ENCODE peak calls at places on chromosome 18, in six cellular contexts. One of them, this sample, is unnamed.

GRCh38 chr18:36352384-36352783 is 54.9 kb downstream of the FHOD3 start:
- DNase-seq in tibial artery: peak; percentile 73
- DNase-seq in esophagus muscularis mucosa: peak; percentile 89
- DNase-seq in thoracic aorta: peak; percentile 33
- DNase-seq in hepatocyte: peak; percentile 57
- DNase-seq in CD8-positive, alpha-beta T cell: no peak
- DNase-seq in this sample: no peak

GRCh38 chr18:35029770-35030169 is 11.4 kb upstream of the MAPRE2 start:
- DNase-seq in hepatocyte: no peak
- DNase-seq in thoracic aorta: no peak
- DNase-seq in CD8-positive, alpha-beta T cell: no peak
- DNase-seq in tibial artery: no peak
- DNase-seq in esophagus muscularis mucosa: no peak
- DNase-seq in this sample: no peak

GRCh38 chr18:10140928-10141327 is 227.1 kb downstream of the VAPA start:
- DNase-seq in CD8-positive, alpha-beta T cell: no peak
- DNase-seq in thoracic aorta: no peak
- DNase-seq in hepatocyte: peak; percentile 81
- DNase-seq in tibial artery: no peak
- DNase-seq in esophagus muscularis mucosa: no peak
- DNase-seq in this sample: no peak

GRCh38 chr18:33010149-33010548 is 237.3 kb upstream of the KLHL14 start:
- DNase-seq in CD8-positive, alpha-beta T cell: no peak
- DNase-seq in esophagus muscularis mucosa: no peak
- DNase-seq in thoracic aorta: no peak
- DNase-seq in tibial artery: no peak
- DNase-seq in hepatocyte: no peak
- DNase-seq in this sample: no peak

GRCh38 chr18:35267809-35268208 is 22.2 kb downstream of the ZSCAN30 start:
- DNase-seq in tibial artery: no peak
- DNase-seq in CD8-positive, alpha-beta T cell: peak; percentile 24
- DNase-seq in hepatocyte: no peak
- DNase-seq in esophagus muscularis mucosa: no peak
- DNase-seq in thoracic aorta: no peak
- DNase-seq in this sample: peak; percentile 64

GRCh38 chr18:48335829-48336228 is 73.4 kb downstream of the ZBTB7C start:
- DNase-seq in tibial artery: no peak
- DNase-seq in hepatocyte: no peak
- DNase-seq in thoracic aorta: no peak
- DNase-seq in esophagus muscularis mucosa: no peak
- DNase-seq in CD8-positive, alpha-beta T cell: no peak
- DNase-seq in this sample: no peak

GRCh38 chr18:61531182-61531581 is 198.0 kb downstream of the CDH20 start:
- DNase-seq in tibial artery: no peak
- DNase-seq in CD8-positive, alpha-beta T cell: no peak
- DNase-seq in hepatocyte: no peak
- DNase-seq in esophagus muscularis mucosa: no peak
- DNase-seq in thoracic aorta: no peak
- DNase-seq in this sample: no peak

GRCh38 chr18:70454705-70455322 is 166.0 kb downstream of the SOCS6 start:
- DNase-seq in CD8-positive, alpha-beta T cell: no peak
- DNase-seq in thoracic aorta: no peak
- DNase-seq in esophagus muscularis mucosa: no peak
- DNase-seq in hepatocyte: peak; percentile 82
- DNase-seq in tibial artery: no peak
- DNase-seq in this sample: no peak

GRCh38 chr18:21327101-21327500 is 85.1 kb downstream of the GREB1L start:
- DNase-seq in tibial artery: no peak
- DNase-seq in CD8-positive, alpha-beta T cell: no peak
- DNase-seq in esophagus muscularis mucosa: no peak
- DNase-seq in hepatocyte: no peak
- DNase-seq in thoracic aorta: no peak
- DNase-seq in this sample: no peak

GRCh38 chr18:25341861-25342260 is 10.1 kb downstream of the ZNF521 start:
- DNase-seq in esophagus muscularis mucosa: no peak
- DNase-seq in CD8-positive, alpha-beta T cell: no peak
- DNase-seq in thoracic aorta: no peak
- DNase-seq in tibial artery: no peak
- DNase-seq in hepatocyte: no peak
- DNase-seq in this sample: no peak

GRCh38 chr18:4854664-4855063 is 342.4 kb downstream of the AKAIN1 start:
- DNase-seq in tibial artery: no peak
- DNase-seq in hepatocyte: no peak
- DNase-seq in thoracic aorta: no peak
- DNase-seq in esophagus muscularis mucosa: no peak
- DNase-seq in CD8-positive, alpha-beta T cell: no peak
- DNase-seq in this sample: no peak

GRCh38 chr18:421236-422155 is 79.0 kb downstream of the COLEC12 start:
- DNase-seq in CD8-positive, alpha-beta T cell: no peak
- DNase-seq in hepatocyte: no peak
- DNase-seq in esophagus muscularis mucosa: no peak
- DNase-seq in thoracic aorta: no peak
- DNase-seq in tibial artery: no peak
- DNase-seq in this sample: no peak

GRCh38 chr18:63683152-63683551 is 19.6 kb upstream of the SERPINB11 start:
- DNase-seq in esophagus muscularis mucosa: no peak
- DNase-seq in hepatocyte: peak; percentile 75
- DNase-seq in CD8-positive, alpha-beta T cell: no peak
- DNase-seq in thoracic aorta: no peak
- DNase-seq in tibial artery: no peak
- DNase-seq in this sample: no peak

GRCh38 chr18:35441857-35442595 is 55.7 kb downstream of the INO80C start:
- DNase-seq in tibial artery: no peak
- DNase-seq in esophagus muscularis mucosa: no peak
- DNase-seq in CD8-positive, alpha-beta T cell: no peak
- DNase-seq in hepatocyte: no peak
- DNase-seq in thoracic aorta: no peak
- DNase-seq in this sample: no peak

GRCh38 chr18:58447342-58448190 is 181.3 kb downstream of the ALPK2 start:
- DNase-seq in thoracic aorta: no peak
- DNase-seq in tibial artery: no peak
- DNase-seq in CD8-positive, alpha-beta T cell: no peak
- DNase-seq in hepatocyte: no peak
- DNase-seq in esophagus muscularis mucosa: no peak
- DNase-seq in this sample: no peak
- H3K27ac ChIP-seq in thoracic aorta: no peak overlapping the region
- H3K27ac ChIP-seq in tibial artery: no peak overlapping the region
- H3K27ac ChIP-seq in CD8-positive, alpha-beta T cell: no peak overlapping the region
- H3K27ac ChIP-seq in hepatocyte: peak overlapping the region; percentile 36
- H3K27ac ChIP-seq in esophagus muscularis mucosa: no peak overlapping the region
- H3K27ac ChIP-seq in this sample: no peak overlapping the region

GRCh38 chr18:59877366-59877765 is 22.4 kb upstream of the PMAIP1 start:
- DNase-seq in hepatocyte: no peak
- DNase-seq in esophagus muscularis mucosa: no peak
- DNase-seq in thoracic aorta: no peak
- DNase-seq in CD8-positive, alpha-beta T cell: no peak
- DNase-seq in tibial artery: no peak
- DNase-seq in this sample: no peak

GRCh38 chr18:59873616-59874015 is 26.2 kb upstream of the PMAIP1 start:
- DNase-seq in CD8-positive, alpha-beta T cell: no peak
- DNase-seq in tibial artery: no peak
- DNase-seq in hepatocyte: no peak
- DNase-seq in esophagus muscularis mucosa: no peak
- DNase-seq in thoracic aorta: no peak
- DNase-seq in this sample: no peak

GRCh38 chr18:59876310-59876626 is 23.5 kb upstream of the PMAIP1 start:
- DNase-seq in thoracic aorta: no peak
- DNase-seq in hepatocyte: no peak
- DNase-seq in esophagus muscularis mucosa: no peak
- DNase-seq in CD8-positive, alpha-beta T cell: no peak
- DNase-seq in tibial artery: no peak
- DNase-seq in this sample: no peak

GRCh38 chr18:59871711-59872362 is 28.0 kb upstream of the PMAIP1 start:
- DNase-seq in esophagus muscularis mucosa: no peak
- DNase-seq in tibial artery: no peak
- DNase-seq in hepatocyte: no peak
- DNase-seq in thoracic aorta: no peak
- DNase-seq in CD8-positive, alpha-beta T cell: no peak
- DNase-seq in this sample: no peak

DNA sequence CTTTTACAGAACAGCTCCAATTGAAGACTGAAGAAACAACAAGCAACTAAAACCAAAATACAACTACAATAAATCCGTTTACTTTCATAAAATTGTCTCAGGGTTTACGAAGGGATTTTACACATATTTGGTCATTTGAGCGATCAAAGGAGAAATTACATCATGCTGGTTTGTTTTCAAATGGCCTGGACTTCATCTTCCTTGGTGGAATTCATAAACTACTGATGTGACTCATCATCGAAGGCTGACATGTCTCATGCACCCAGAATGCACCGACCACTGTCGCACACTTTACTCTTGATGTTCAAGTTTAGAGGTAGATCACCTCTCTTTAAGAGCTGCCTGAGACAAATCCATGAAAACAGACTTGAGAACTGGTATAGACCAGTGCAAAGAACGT is 25.6 kb upstream of the PMAIP1 start:
- DNase-seq in esophagus muscularis mucosa: no peak
- DNase-seq in tibial artery: no peak
- DNase-seq in hepatocyte: peak; percentile 33
- DNase-seq in CD8-positive, alpha-beta T cell: no peak
- DNase-seq in thoracic aorta: no peak
- DNase-seq in this sample: no peak
- H3K4me1 ChIP-seq in esophagus muscularis mucosa: no peaks in the 10 kb centered on the region
- H3K4me1 ChIP-seq in tibial artery: no peaks in the 10 kb centered on the region
- H3K4me1 ChIP-seq in hepatocyte: no peaks in the 10 kb centered on the region
- H3K4me1 ChIP-seq in CD8-positive, alpha-beta T cell: no peaks in the 10 kb centered on the region
- H3K4me1 ChIP-seq in thoracic aorta: no peaks in the 10 kb centered on the region
- H3K4me1 ChIP-seq in this sample: no peaks in the 10 kb centered on the region

DNA sequence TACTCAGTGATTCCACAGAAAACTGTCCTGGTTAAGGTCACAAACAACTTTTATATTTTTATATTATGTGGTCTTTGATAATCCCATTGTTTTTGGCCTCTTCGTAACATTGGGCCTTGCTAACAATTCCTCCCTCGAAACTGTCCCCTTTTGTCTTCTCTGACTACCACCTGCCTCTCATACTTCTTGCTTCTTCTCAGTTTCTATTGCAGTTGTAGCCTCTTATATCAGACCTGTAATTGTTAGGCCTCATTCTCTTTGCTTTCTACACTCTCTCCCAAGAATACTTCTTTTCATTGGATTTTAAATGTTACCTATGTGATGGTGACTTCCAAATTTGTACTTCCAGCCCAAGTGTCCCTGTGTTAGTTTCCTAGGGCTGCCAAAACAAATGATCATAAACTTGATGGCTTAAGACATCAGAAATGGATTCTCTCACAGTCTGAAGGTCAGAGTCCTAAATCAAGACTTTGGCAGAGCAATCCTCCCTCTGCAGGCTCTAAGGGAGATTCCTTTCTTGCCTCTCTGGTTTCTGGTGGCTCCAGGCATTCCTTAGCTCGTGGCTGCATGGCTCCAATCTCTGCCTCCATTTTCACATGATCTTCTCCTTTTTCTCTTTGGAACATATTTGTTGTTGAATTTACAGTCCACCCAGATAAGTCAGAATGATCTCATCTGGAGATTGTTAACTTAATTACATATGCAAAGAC is 44.5 kb downstream of the MC4R start:
- DNase-seq in tibial artery: no peak
- DNase-seq in esophagus muscularis mucosa: no peak
- DNase-seq in hepatocyte: no peak
- DNase-seq in thoracic aorta: no peak
- DNase-seq in CD8-positive, alpha-beta T cell: no peak
- DNase-seq in this sample: no peak
- H3K27me3 ChIP-seq in tibial artery: no peaks in the 10 kb centered on the region
- H3K27me3 ChIP-seq in esophagus muscularis mucosa: no peaks in the 10 kb centered on the region
- H3K27me3 ChIP-seq in hepatocyte: no peaks in the 10 kb centered on the region
- H3K27me3 ChIP-seq in thoracic aorta: no peaks in the 10 kb centered on the region
- H3K27me3 ChIP-seq in CD8-positive, alpha-beta T cell: no peaks in the 10 kb centered on the region
- H3K27me3 ChIP-seq in this sample: no peaks in the 10 kb centered on the region

GRCh38 chr18:76844144-76844543 is 21.8 kb downstream of the ZNF236 start:
- DNase-seq in thoracic aorta: no peak
- DNase-seq in esophagus muscularis mucosa: no peak
- DNase-seq in tibial artery: no peak
- DNase-seq in hepatocyte: no peak
- DNase-seq in CD8-positive, alpha-beta T cell: no peak
- DNase-seq in this sample: no peak

GRCh38 chr18:76844742-76845477 is 22.6 kb downstream of the ZNF236 start:
- DNase-seq in thoracic aorta: no peak
- DNase-seq in tibial artery: no peak
- DNase-seq in CD8-positive, alpha-beta T cell: no peak
- DNase-seq in esophagus muscularis mucosa: no peak
- DNase-seq in hepatocyte: no peak
- DNase-seq in this sample: no peak

GRCh38 chr18:76850112-76850511 is 27.8 kb downstream of the ZNF236 start:
- DNase-seq in tibial artery: no peak
- DNase-seq in thoracic aorta: no peak
- DNase-seq in esophagus muscularis mucosa: no peak
- DNase-seq in CD8-positive, alpha-beta T cell: no peak
- DNase-seq in hepatocyte: no peak
- DNase-seq in this sample: no peak

GRCh38 chr18:76846217-76846616 is 23.9 kb downstream of the ZNF236 start:
- DNase-seq in CD8-positive, alpha-beta T cell: no peak
- DNase-seq in tibial artery: no peak
- DNase-seq in esophagus muscularis mucosa: no peak
- DNase-seq in hepatocyte: no peak
- DNase-seq in thoracic aorta: no peak
- DNase-seq in this sample: no peak

GRCh38 chr18:76847926-76848325 is 25.6 kb downstream of the ZNF236 start:
- DNase-seq in hepatocyte: no peak
- DNase-seq in tibial artery: no peak
- DNase-seq in esophagus muscularis mucosa: no peak
- DNase-seq in thoracic aorta: no peak
- DNase-seq in CD8-positive, alpha-beta T cell: no peak
- DNase-seq in this sample: no peak
- H3K27ac ChIP-seq in hepatocyte: no peak overlapping the region
- H3K27ac ChIP-seq in tibial artery: no peak overlapping the region
- H3K27ac ChIP-seq in esophagus muscularis mucosa: no peak overlapping the region
- H3K27ac ChIP-seq in thoracic aorta: no peak overlapping the region
- H3K27ac ChIP-seq in CD8-positive, alpha-beta T cell: no peak overlapping the region
- H3K27ac ChIP-seq in this sample: no peak overlapping the region

GRCh38 chr18:46419391-46420141 is 237.5 kb downstream of the LOXHD1 start:
- DNase-seq in CD8-positive, alpha-beta T cell: no peak
- DNase-seq in hepatocyte: no peak
- DNase-seq in thoracic aorta: no peak
- DNase-seq in esophagus muscularis mucosa: no peak
- DNase-seq in tibial artery: peak; percentile 53
- DNase-seq in this sample: peak; percentile 57
- H3K4me1 ChIP-seq in CD8-positive, alpha-beta T cell: no peaks in the 10 kb centered on the region
- H3K4me1 ChIP-seq in hepatocyte: no peaks in the 10 kb centered on the region
- H3K4me1 ChIP-seq in thoracic aorta: peaks cover 3% of the 10 kb centered on the region
- H3K4me1 ChIP-seq in esophagus muscularis mucosa: peaks cover 45% of the 10 kb centered on the region
- H3K4me1 ChIP-seq in tibial artery: peaks cover 9% of the 10 kb centered on the region
- H3K4me1 ChIP-seq in this sample: peaks cover 5% of the 10 kb centered on the region

GRCh38 chr18:13613591-13614317 is 112.6 kb downstream of the FAM210A start:
- DNase-seq in hepatocyte: no peak
- DNase-seq in tibial artery: no peak
- DNase-seq in thoracic aorta: no peak
- DNase-seq in CD8-positive, alpha-beta T cell: no peak
- DNase-seq in esophagus muscularis mucosa: peak; percentile 80
- DNase-seq in this sample: no peak

GRCh38 chr18:13616041-13616440 is 110.3 kb downstream of the FAM210A start:
- DNase-seq in tibial artery: no peak
- DNase-seq in esophagus muscularis mucosa: peak; percentile 26
- DNase-seq in hepatocyte: no peak
- DNase-seq in CD8-positive, alpha-beta T cell: no peak
- DNase-seq in thoracic aorta: no peak
- DNase-seq in this sample: no peak

GRCh38 chr18:13614318-13614643 is 112.1 kb downstream of the FAM210A start:
- DNase-seq in thoracic aorta: no peak
- DNase-seq in esophagus muscularis mucosa: no peak
- DNase-seq in tibial artery: no peak
- DNase-seq in hepatocyte: no peak
- DNase-seq in CD8-positive, alpha-beta T cell: no peak
- DNase-seq in this sample: no peak

GRCh38 chr18:13615432-13615861 is 110.9 kb downstream of the FAM210A start:
- DNase-seq in CD8-positive, alpha-beta T cell: no peak
- DNase-seq in tibial artery: no peak
- DNase-seq in hepatocyte: no peak
- DNase-seq in thoracic aorta: no peak
- DNase-seq in esophagus muscularis mucosa: peak; percentile 5
- DNase-seq in this sample: no peak

GRCh38 chr18:13614701-13615288 is 111.6 kb downstream of the FAM210A start:
- DNase-seq in thoracic aorta: no peak
- DNase-seq in hepatocyte: no peak
- DNase-seq in CD8-positive, alpha-beta T cell: peak; percentile 68
- DNase-seq in esophagus muscularis mucosa: peak; percentile 88
- DNase-seq in tibial artery: no peak
- DNase-seq in this sample: no peak
- H3K27me3 ChIP-seq in thoracic aorta: no peaks in the 10 kb centered on the region
- H3K27me3 ChIP-seq in hepatocyte: peaks cover 25% of the 10 kb centered on the region
- H3K27me3 ChIP-seq in CD8-positive, alpha-beta T cell: no peaks in the 10 kb centered on the region
- H3K27me3 ChIP-seq in esophagus muscularis mucosa: no peaks in the 10 kb centered on the region
- H3K27me3 ChIP-seq in tibial artery: no peaks in the 10 kb centered on the region
- H3K27me3 ChIP-seq in this sample: no peaks in the 10 kb centered on the region